ENCODE peak calls at places on chromosomes 3 and 15, in ten cellular contexts. One of them, this sample, is unnamed.

GRCh38 chr15:58522865-58523264 is 91.1 kb downstream of the LIPC start:
- DNase-seq in foreskin fibroblast: peak; percentile 9
- DNase-seq in fibroblast of villous mesenchyme: no peak
- DNase-seq in ovary: no peak
- DNase-seq in brain microvascular endothelial cell: no peak
- DNase-seq in OCI-LY7: no peak
- DNase-seq in GM23338: no peak
- DNase-seq in sigmoid colon: no peak
- DNase-seq in astrocyte of the spinal cord: no peak
- DNase-seq in neural progenitor cell: no peak
- DNase-seq in this sample: no peak

GRCh38 chr3:64563776-64564175 is 124.0 kb downstream of the ADAMTS9 start:
- DNase-seq in neural progenitor cell: peak; percentile 38
- DNase-seq in brain microvascular endothelial cell: no peak
- DNase-seq in sigmoid colon: no peak
- DNase-seq in ovary: no peak
- DNase-seq in fibroblast of villous mesenchyme: no peak
- DNase-seq in foreskin fibroblast: no peak
- DNase-seq in GM23338: no peak
- DNase-seq in OCI-LY7: no peak
- DNase-seq in astrocyte of the spinal cord: peak; percentile 21
- DNase-seq in this sample: no peak

GRCh38 chr3:66276705-66277274 is 56.0 kb downstream of the SLC25A26 start:
- DNase-seq in OCI-LY7: peak; percentile 77
- DNase-seq in neural progenitor cell: peak; percentile 74
- DNase-seq in foreskin fibroblast: peak; percentile 87
- DNase-seq in brain microvascular endothelial cell: peak; percentile 79
- DNase-seq in ovary: peak; percentile 59
- DNase-seq in sigmoid colon: peak; percentile 75
- DNase-seq in astrocyte of the spinal cord: peak; percentile 87
- DNase-seq in fibroblast of villous mesenchyme: peak; percentile 85
- DNase-seq in GM23338: peak; percentile 84
- DNase-seq in this sample: peak; percentile 76

GRCh38 chr15:77921664-77922063 is 155.8 kb downstream of the TBC1D2B start:
- DNase-seq in neural progenitor cell: no peak
- DNase-seq in GM23338: no peak
- DNase-seq in ovary: no peak
- DNase-seq in sigmoid colon: peak; percentile 34
- DNase-seq in foreskin fibroblast: no peak
- DNase-seq in fibroblast of villous mesenchyme: no peak
- DNase-seq in OCI-LY7: no peak
- DNase-seq in astrocyte of the spinal cord: no peak
- DNase-seq in brain microvascular endothelial cell: no peak
- DNase-seq in this sample: no peak

GRCh38 chr15:99123706-99124451 is 19.0 kb downstream of the SYNM start:
- DNase-seq in brain microvascular endothelial cell: peak; percentile 85
- DNase-seq in fibroblast of villous mesenchyme: peak; percentile 93
- DNase-seq in neural progenitor cell: peak; percentile 55
- DNase-seq in GM23338: peak; percentile 47
- DNase-seq in ovary: peak; percentile 81
- DNase-seq in foreskin fibroblast: peak; percentile 99
- DNase-seq in sigmoid colon: peak; percentile 97
- DNase-seq in OCI-LY7: no peak
- DNase-seq in astrocyte of the spinal cord: peak; percentile 98
- DNase-seq in this sample: peak; percentile 97

GRCh38 chr3:162354343-162354742 is 857.7 kb downstream of the OTOL1 start:
- DNase-seq in neural progenitor cell: no peak
- DNase-seq in GM23338: peak; percentile 10
- DNase-seq in ovary: no peak
- DNase-seq in sigmoid colon: no peak
- DNase-seq in brain microvascular endothelial cell: no peak
- DNase-seq in fibroblast of villous mesenchyme: peak; percentile 24
- DNase-seq in astrocyte of the spinal cord: peak; percentile 43
- DNase-seq in OCI-LY7: no peak
- DNase-seq in foreskin fibroblast: peak; percentile 23
- DNase-seq in this sample: peak; percentile 93

GRCh38 chr15:71410347-71410746 is 295.1 kb downstream of the THSD4 start:
- DNase-seq in fibroblast of villous mesenchyme: no peak
- DNase-seq in brain microvascular endothelial cell: no peak
- DNase-seq in OCI-LY7: no peak
- DNase-seq in neural progenitor cell: no peak
- DNase-seq in sigmoid colon: no peak
- DNase-seq in ovary: no peak
- DNase-seq in astrocyte of the spinal cord: no peak
- DNase-seq in GM23338: no peak
- DNase-seq in foreskin fibroblast: no peak
- DNase-seq in this sample: no peak

GRCh38 chr15:44798815-44799214 is 62.5 kb downstream of the TRIM69 start:
- DNase-seq in ovary: no peak
- DNase-seq in sigmoid colon: no peak
- DNase-seq in astrocyte of the spinal cord: no peak
- DNase-seq in neural progenitor cell: peak; percentile 22
- DNase-seq in OCI-LY7: no peak
- DNase-seq in GM23338: peak; percentile 23
- DNase-seq in brain microvascular endothelial cell: peak; percentile 4
- DNase-seq in fibroblast of villous mesenchyme: no peak
- DNase-seq in foreskin fibroblast: peak; percentile 8
- DNase-seq in this sample: no peak

GRCh38 chr3:36058404-36059035 is 321.8 kb upstream of the STAC start:
- DNase-seq in foreskin fibroblast: no peak
- DNase-seq in OCI-LY7: no peak
- DNase-seq in ovary: no peak
- DNase-seq in sigmoid colon: no peak
- DNase-seq in brain microvascular endothelial cell: no peak
- DNase-seq in neural progenitor cell: no peak
- DNase-seq in fibroblast of villous mesenchyme: no peak
- DNase-seq in astrocyte of the spinal cord: no peak
- DNase-seq in GM23338: no peak
- DNase-seq in this sample: no peak

GRCh38 chr3:161291191-161291901 is 70.2 kb downstream of the NMD3 start:
- DNase-seq in astrocyte of the spinal cord: no peak
- DNase-seq in OCI-LY7: no peak
- DNase-seq in neural progenitor cell: no peak
- DNase-seq in foreskin fibroblast: no peak
- DNase-seq in brain microvascular endothelial cell: no peak
- DNase-seq in ovary: no peak
- DNase-seq in GM23338: no peak
- DNase-seq in fibroblast of villous mesenchyme: no peak
- DNase-seq in sigmoid colon: no peak
- DNase-seq in this sample: no peak

GRCh38 chr3:73605388-73605787 is 19.4 kb downstream of the PDZRN3 start:
- DNase-seq in ovary: no peak
- DNase-seq in neural progenitor cell: no peak
- DNase-seq in OCI-LY7: no peak
- DNase-seq in brain microvascular endothelial cell: peak; percentile 31
- DNase-seq in astrocyte of the spinal cord: peak; percentile 43
- DNase-seq in sigmoid colon: no peak
- DNase-seq in fibroblast of villous mesenchyme: peak; percentile 80
- DNase-seq in GM23338: no peak
- DNase-seq in foreskin fibroblast: peak; percentile 90
- DNase-seq in this sample: peak; percentile 96

DNA sequence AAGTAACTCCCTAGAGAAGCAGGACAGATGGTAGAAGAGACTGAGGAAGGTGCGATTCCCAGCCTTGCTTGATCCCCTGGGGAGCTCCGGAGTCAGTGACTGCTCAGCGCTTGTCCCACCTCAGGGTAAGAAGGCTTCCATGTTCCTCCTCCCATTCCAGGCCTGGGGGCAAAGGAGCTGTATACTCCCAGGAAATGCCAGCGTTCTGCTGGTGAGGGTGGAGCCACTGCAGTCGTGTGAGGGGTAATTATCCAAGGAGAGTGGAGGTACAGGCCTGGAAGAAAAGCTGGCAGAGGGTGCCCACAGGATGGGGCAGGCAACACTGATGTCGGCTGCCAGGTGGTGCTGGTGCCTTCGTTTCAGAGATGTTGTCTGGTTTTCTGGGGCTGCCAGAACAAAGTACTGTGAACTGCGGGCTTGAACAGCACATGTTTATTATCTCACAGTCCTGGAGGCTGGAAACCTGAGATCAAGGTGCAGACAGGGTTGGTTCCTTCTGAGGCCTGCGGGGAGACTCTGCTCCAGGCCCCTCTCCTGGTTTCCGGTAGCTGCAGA is 12.1 kb upstream of the APBA2 start:
- DNase-seq in OCI-LY7: no peak
- DNase-seq in foreskin fibroblast: peak; percentile 34
- DNase-seq in astrocyte of the spinal cord: no peak
- DNase-seq in brain microvascular endothelial cell: no peak
- DNase-seq in fibroblast of villous mesenchyme: no peak
- DNase-seq in sigmoid colon: no peak
- DNase-seq in GM23338: no peak
- DNase-seq in neural progenitor cell: no peak
- DNase-seq in ovary: no peak
- DNase-seq in this sample: no peak
- TF ChIP-seq CTCF in OCI-LY7: no peak
- TF ChIP-seq CTCF in foreskin fibroblast: no peak
- TF ChIP-seq CTCF in astrocyte of the spinal cord: no peak
- TF ChIP-seq CTCF in brain microvascular endothelial cell: peak; percentile 38
- TF ChIP-seq CTCF in fibroblast of villous mesenchyme: no peak
- TF ChIP-seq CTCF in sigmoid colon: no peak
- TF ChIP-seq CTCF in GM23338: no peak
- TF ChIP-seq CTCF in neural progenitor cell: no peak
- TF ChIP-seq CTCF in ovary: no peak
- TF ChIP-seq CTCF in this sample: no peak

GRCh38 chr3:134797816-134798451 is 2.9 kb downstream of the EPHB1 start:
- DNase-seq in astrocyte of the spinal cord: no peak
- DNase-seq in foreskin fibroblast: no peak
- DNase-seq in OCI-LY7: no peak
- DNase-seq in brain microvascular endothelial cell: no peak
- DNase-seq in GM23338: no peak
- DNase-seq in neural progenitor cell: peak; percentile 22
- DNase-seq in ovary: no peak
- DNase-seq in fibroblast of villous mesenchyme: no peak
- DNase-seq in sigmoid colon: no peak
- DNase-seq in this sample: no peak

GRCh38 chr3:134795776-134796312 is 784 bp downstream of the EPHB1 start:
- DNase-seq in fibroblast of villous mesenchyme: peak; percentile 20
- DNase-seq in astrocyte of the spinal cord: peak; percentile 47
- DNase-seq in foreskin fibroblast: peak; percentile 59
- DNase-seq in OCI-LY7: no peak
- DNase-seq in neural progenitor cell: peak; percentile 76
- DNase-seq in sigmoid colon: peak; percentile 67
- DNase-seq in brain microvascular endothelial cell: peak; percentile 10
- DNase-seq in ovary: no peak
- DNase-seq in GM23338: peak; percentile 56
- DNase-seq in this sample: peak; percentile 52

GRCh38 chr3:134796313-134797079 is 1.4 kb downstream of the EPHB1 start:
- DNase-seq in foreskin fibroblast: peak; percentile 50
- DNase-seq in sigmoid colon: peak; percentile 68
- DNase-seq in brain microvascular endothelial cell: no peak
- DNase-seq in OCI-LY7: no peak
- DNase-seq in GM23338: peak; percentile 68
- DNase-seq in ovary: no peak
- DNase-seq in astrocyte of the spinal cord: peak; percentile 12
- DNase-seq in neural progenitor cell: peak; percentile 81
- DNase-seq in fibroblast of villous mesenchyme: peak; percentile 3
- DNase-seq in this sample: peak; percentile 40

GRCh38 chr3:134798681-134799311 is 3.7 kb downstream of the EPHB1 start:
- DNase-seq in OCI-LY7: no peak
- DNase-seq in neural progenitor cell: no peak
- DNase-seq in sigmoid colon: no peak
- DNase-seq in fibroblast of villous mesenchyme: no peak
- DNase-seq in ovary: no peak
- DNase-seq in foreskin fibroblast: no peak
- DNase-seq in GM23338: no peak
- DNase-seq in brain microvascular endothelial cell: no peak
- DNase-seq in astrocyte of the spinal cord: no peak
- DNase-seq in this sample: no peak

DNA sequence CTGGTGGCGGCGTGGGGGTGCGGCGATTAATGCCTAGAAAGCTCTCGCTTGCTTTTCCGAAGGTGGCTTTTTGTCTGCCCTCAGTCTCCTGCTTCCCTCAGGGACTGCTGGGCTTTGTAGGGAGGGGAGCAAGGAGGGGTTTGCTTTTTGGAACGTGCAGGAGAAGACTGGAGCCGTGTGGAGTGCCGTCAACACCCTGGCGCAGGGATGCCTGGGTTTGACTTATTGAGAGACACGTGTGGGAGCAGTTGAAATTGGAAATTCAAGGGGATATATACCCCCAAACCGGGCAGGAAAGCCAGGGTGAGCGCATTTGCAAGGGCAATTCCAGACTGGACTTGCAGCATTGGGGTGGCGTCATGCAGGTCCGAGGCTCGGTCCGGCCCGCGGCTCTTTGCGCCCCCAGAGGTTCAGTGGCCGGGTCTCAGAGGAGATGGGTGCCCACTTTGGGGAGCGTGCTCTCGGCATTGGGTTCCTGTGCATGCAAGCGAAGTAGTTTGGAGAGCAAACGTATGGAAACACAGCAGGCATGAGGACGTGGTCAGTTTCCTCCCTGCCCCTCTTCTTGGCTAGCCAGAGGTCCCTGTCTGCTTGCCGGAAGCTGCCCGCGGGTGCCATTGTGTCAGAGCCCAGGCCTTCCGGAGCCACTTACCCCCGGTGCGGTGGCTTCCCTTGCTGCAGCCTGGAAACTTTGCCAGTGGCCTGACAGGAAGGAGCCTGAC is 2.2 kb downstream of the EPHB1 start:
- DNase-seq in brain microvascular endothelial cell: no peak
- DNase-seq in OCI-LY7: no peak
- DNase-seq in fibroblast of villous mesenchyme: no peak
- DNase-seq in ovary: no peak
- DNase-seq in neural progenitor cell: peak; percentile 41
- DNase-seq in sigmoid colon: no peak
- DNase-seq in GM23338: peak; percentile 32
- DNase-seq in astrocyte of the spinal cord: no peak
- DNase-seq in foreskin fibroblast: no peak
- DNase-seq in this sample: peak; percentile 11
- H3K4me3 ChIP-seq in brain microvascular endothelial cell: peak overlapping the region; percentile 60
- H3K4me3 ChIP-seq in OCI-LY7: no peak overlapping the region
- H3K4me3 ChIP-seq in fibroblast of villous mesenchyme: no peak overlapping the region
- H3K4me3 ChIP-seq in ovary: peak overlapping the region; percentile 44
- H3K4me3 ChIP-seq in neural progenitor cell: peak overlapping the region; percentile 85
- H3K4me3 ChIP-seq in sigmoid colon: peak overlapping the region; percentile 61
- H3K4me3 ChIP-seq in GM23338: peak overlapping the region; percentile 81
- H3K4me3 ChIP-seq in astrocyte of the spinal cord: no peak overlapping the region
- H3K4me3 ChIP-seq in foreskin fibroblast: peak overlapping the region; percentile 58
- H3K4me3 ChIP-seq in this sample: peak overlapping the region; percentile 68

DNA sequence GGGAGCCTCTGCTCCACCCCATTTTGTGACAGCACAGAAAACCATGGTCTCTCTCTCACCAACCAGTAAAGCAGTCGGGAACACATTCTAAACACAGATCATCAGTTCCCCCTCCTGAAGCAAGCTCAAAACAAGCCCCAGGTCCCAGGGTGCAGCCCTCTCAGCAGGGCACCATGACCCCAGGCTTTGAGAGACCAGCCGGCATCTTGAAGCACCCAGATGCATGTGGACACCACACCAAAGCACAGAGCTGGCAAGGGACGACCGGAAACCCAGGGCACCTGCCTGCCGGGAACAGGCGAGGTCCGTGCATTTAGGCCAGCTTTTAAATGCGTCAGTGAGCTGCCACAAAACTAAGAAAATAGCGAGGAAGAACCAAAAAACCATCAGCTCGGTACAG is 103.2 kb upstream of the IQSEC1 start:
- DNase-seq in ovary: no peak
- DNase-seq in GM23338: no peak
- DNase-seq in fibroblast of villous mesenchyme: no peak
- DNase-seq in foreskin fibroblast: no peak
- DNase-seq in sigmoid colon: no peak
- DNase-seq in neural progenitor cell: no peak
- DNase-seq in brain microvascular endothelial cell: no peak
- DNase-seq in astrocyte of the spinal cord: no peak
- DNase-seq in OCI-LY7: no peak
- DNase-seq in this sample: no peak
- TF ChIP-seq CTCF in ovary: no peak
- TF ChIP-seq CTCF in GM23338: no peak
- TF ChIP-seq CTCF in fibroblast of villous mesenchyme: no peak
- TF ChIP-seq CTCF in foreskin fibroblast: no peak
- TF ChIP-seq CTCF in sigmoid colon: no peak
- TF ChIP-seq CTCF in neural progenitor cell: no peak
- TF ChIP-seq CTCF in brain microvascular endothelial cell: no peak
- TF ChIP-seq CTCF in astrocyte of the spinal cord: no peak
- TF ChIP-seq CTCF in OCI-LY7: no peak
- TF ChIP-seq CTCF in this sample: no peak

GRCh38 chr3:194466761-194467356 is 19.9 kb downstream of the ATP13A3 start:
- DNase-seq in foreskin fibroblast: no peak
- DNase-seq in brain microvascular endothelial cell: no peak
- DNase-seq in sigmoid colon: no peak
- DNase-seq in neural progenitor cell: no peak
- DNase-seq in ovary: no peak
- DNase-seq in OCI-LY7: no peak
- DNase-seq in GM23338: no peak
- DNase-seq in fibroblast of villous mesenchyme: no peak
- DNase-seq in astrocyte of the spinal cord: no peak
- DNase-seq in this sample: no peak
- H3K4me3 ChIP-seq in foreskin fibroblast: no peak overlapping the region
- H3K4me3 ChIP-seq in brain microvascular endothelial cell: no peak overlapping the region
- H3K4me3 ChIP-seq in sigmoid colon: no peak overlapping the region
- H3K4me3 ChIP-seq in neural progenitor cell: no peak overlapping the region
- H3K4me3 ChIP-seq in ovary: no peak overlapping the region
- H3K4me3 ChIP-seq in OCI-LY7: no peak overlapping the region
- H3K4me3 ChIP-seq in GM23338: no peak overlapping the region
- H3K4me3 ChIP-seq in fibroblast of villous mesenchyme: no peak overlapping the region
- H3K4me3 ChIP-seq in astrocyte of the spinal cord: no peak overlapping the region
- H3K4me3 ChIP-seq in this sample: no peak overlapping the region